ENCODE peak calls at places on chromosome 18, in eight cellular contexts. Y is amniotic epithelial cell, W is GM12864, X is NCI-H774, I is NCI-H2171 treated with DMSO at 0.1 percent for 48 hours, T is GM04504, Z is A172, K is MCF 10A. N is an unnamed sample.

GRCh38 chr18:8501044-8501443 is 108.2 kb upstream of the RAB12 start:
- DNase-seq in Y (no peak), W (no peak), X (peak), I (peak), T (no peak), Z (no peak), K (no peak), N (no peak)

GRCh38 chr18:24138884-24139616 is at the start of gene CABYR:
- DNase-seq in Y (peak), W (no peak), X (peak), I (peak), T (peak), Z (peak), K (peak), N (peak)

GRCh38 chr18:46711444-46711863 is 45.4 kb downstream of the ST8SIA5 start:
- DNase-seq in Y (no peak), W (no peak), X (no peak), I (peak), T (no peak), Z (no peak), K (no peak), N (no peak)

GRCh38 chr18:63363951-63364350 is 3.1 kb downstream of the KDSR start:
- DNase-seq in Y (peak), W (no peak), X (no peak), I (no peak), T (no peak), Z (no peak), K (no peak), N (no peak)

GRCh38 chr18:814300-815084 is 2.5 kb upstream of the YES1 start:
- DNase-seq in Y (no peak), W (no peak), X (no peak), I (no peak), T (no peak), Z (no peak), K (no peak), N (no peak)

GRCh38 chr18:77008576-77009315 is 123.8 kb downstream of the MBP start:
- DNase-seq in Y (no peak), W (no peak), X (no peak), I (no peak), T (no peak), Z (no peak), K (no peak), N (no peak)

GRCh38 chr18:68428026-68428425 is 286.9 kb downstream of the TMX3 start:
- DNase-seq in Y (peak), W (no peak), X (peak), I (peak), T (peak), Z (peak), K (peak), N (no peak)

GRCh38 chr18:21218862-21219261 is 23.2 kb upstream of the GREB1L start:
- DNase-seq in Y (no peak), W (no peak), X (no peak), I (no peak), T (no peak), Z (no peak), K (no peak), N (no peak)

GRCh38 chr18:25737710-25738251 is 352.6 kb downstream of the SS18 start:
- DNase-seq in Y (peak), W (no peak), X (no peak), I (peak), T (peak), Z (no peak), K (peak), N (no peak)

GRCh38 chr18:22778996-22779395 is 154.1 kb upstream of the RBBP8 start:
- DNase-seq in Y (no peak), W (no peak), X (no peak), I (peak), T (no peak), Z (peak), K (peak), N (no peak)

GRCh38 chr18:41538751-41539150 is 416.3 kb upstream of the PIK3C3 start:
- DNase-seq in Y (no peak), W (no peak), X (no peak), I (no peak), T (no peak), Z (peak), K (no peak), N (no peak)

GRCh38 chr18:23331091-23331920 is 121.8 kb upstream of the RIOK3 start:
- DNase-seq in Y (no peak), W (no peak), X (peak), I (no peak), T (no peak), Z (no peak), K (peak), N (no peak)

GRCh38 chr18:67385455-67385854 is 131.1 kb downstream of the DSEL start:
- DNase-seq in Y (peak), W (no peak), X (no peak), I (no peak), T (no peak), Z (no peak), K (no peak), N (no peak)

GRCh38 chr18:24086082-24086481 is 52.8 kb upstream of the CABYR start:
- DNase-seq in Y (no peak), W (no peak), X (peak), I (peak), T (no peak), Z (no peak), K (no peak), N (peak)

GRCh38 chr18:32049393-32050161 is 31.0 kb downstream of the RNF125 start:
- DNase-seq in Y (peak), W (no peak), X (no peak), I (no peak), T (no peak), Z (peak), K (no peak), N (no peak)

GRCh38 chr18:9663377-9663776 is 44.7 kb upstream of the RAB31 start:
- DNase-seq in Y (no peak), W (no peak), X (no peak), I (no peak), T (no peak), Z (no peak), K (peak), N (no peak)

GRCh38 chr18:49321271-49321670 is 139.2 kb downstream of the DYM start:
- DNase-seq in Y (no peak), W (no peak), X (no peak), I (no peak), T (no peak), Z (no peak), K (no peak), N (no peak)

GRCh38 chr18:42931501-42931900 is 184.0 kb downstream of the RIT2 start:
- DNase-seq in Y (peak), W (no peak), X (no peak), I (no peak), T (peak), Z (peak), K (peak), N (no peak)

GRCh38 chr18:79866889-79867574 is 69.3 kb downstream of the KCNG2 start:
- DNase-seq in Y (peak), W (no peak), X (no peak), I (no peak), T (no peak), Z (no peak), K (peak), N (no peak)

GRCh38 chr18:24321071-24321470 is 76.6 kb downstream of the OSBPL1A start:
- DNase-seq in Y (peak), W (no peak), X (no peak), I (no peak), T (no peak), Z (no peak), K (no peak), N (no peak)